ENCODE peak calls at places on chromosome 10, in ten cellular contexts. Y is cardiac muscle cell; C is CD4-positive, CD25-positive, alpha-beta regulatory T cell; M is heart left ventricle; B is testis; H is GM23338; J is vagina; X is left ventricle myocardium inferior; T is CD8-positive, alpha-beta memory T cell; F is psoas muscle. N is an unnamed sample.

GRCh38 chr10:52759154-52759553 is 13.4 kb downstream of the MBL2 start:
- DNase-seq in B (no peak), F (no peak), M (no peak), J (peak; percentile 64), X (no peak), C (no peak), H (no peak), T (no peak), Y (peak; percentile 28), N (no peak)

GRCh38 chr10:101817542-101818118 is 614 bp downstream of the OGA start:
- DNase-seq in H (peak; percentile 72), J (no peak), Y (no peak), C (peak; percentile 22), F (peak; percentile 86), T (no peak), X (peak; percentile 91), B (peak; percentile 96), M (peak; percentile 88), N (peak; percentile 93)

GRCh38 chr10:133241501-133242205 is 4.0 kb downstream of the VENTX start:
- DNase-seq in M (no peak), C (no peak), J (no peak), X (no peak), B (no peak), F (no peak), H (no peak), T (no peak), Y (no peak), N (no peak)

GRCh38 chr10:36021096-36021495 is 379.0 kb upstream of the FZD8 start:
- DNase-seq in C (no peak), T (no peak), M (no peak), Y (no peak), H (no peak), B (no peak), J (no peak), X (no peak), F (no peak), N (no peak)

GRCh38 chr10:132616170-132616994 is 78.8 kb downstream of the INPP5A start:
- DNase-seq in T (peak; percentile 81), C (peak; percentile 5), H (no peak), B (no peak), M (peak; percentile 61), Y (no peak), X (no peak), F (no peak), J (no peak), N (no peak)

GRCh38 chr10:112227331-112227961 is 43.9 kb upstream of the GPAM start:
- DNase-seq in C (no peak), B (no peak), J (no peak), X (no peak), M (no peak), T (no peak), Y (no peak), F (no peak), H (no peak), N (peak; percentile 51)

GRCh38 chr10:7111574-7111973 is 299.3 kb downstream of the SFMBT2 start:
- DNase-seq in T (no peak), C (no peak), Y (no peak), J (no peak), X (no peak), H (no peak), B (no peak), F (no peak), M (no peak), N (no peak)

GRCh38 chr10:119098576-119098975 is 5.3 kb upstream of the DENND10 start:
- DNase-seq in X (no peak), T (no peak), M (no peak), H (no peak), B (no peak), J (no peak), F (no peak), C (no peak), Y (no peak), N (no peak)

DNA sequence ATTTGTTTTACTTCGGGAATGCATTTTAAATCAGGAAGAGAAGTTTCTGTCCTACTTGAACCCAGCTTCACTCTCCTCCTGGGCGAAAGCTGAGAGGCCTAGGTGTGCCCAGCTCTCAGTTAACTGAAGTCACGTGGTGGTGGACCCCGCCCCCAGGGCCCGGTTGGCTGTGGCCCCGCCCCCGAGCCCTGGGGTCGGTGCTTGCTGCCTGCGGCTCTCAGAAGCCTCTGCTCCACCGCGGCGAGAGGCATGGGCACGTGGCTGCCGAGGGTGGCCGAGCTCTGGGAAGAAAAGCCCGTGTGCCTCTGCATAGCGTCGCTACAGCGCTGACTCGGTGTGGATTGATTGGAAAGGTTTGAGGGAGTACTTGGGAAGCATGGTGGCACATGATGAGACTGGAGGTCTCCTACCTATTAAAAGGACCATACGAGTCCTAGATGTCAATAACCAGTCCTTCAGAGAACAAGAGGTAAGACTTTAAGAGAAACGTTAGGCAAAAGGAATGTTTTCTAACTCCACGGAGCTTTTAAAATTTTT is 34.1 kb downstream of the NET1 start:
- DNase-seq in Y (peak; percentile 98), X (peak; percentile 92), T (peak; percentile 76), C (peak; percentile 66), F (peak; percentile 92), J (peak; percentile 96), H (peak; percentile 97), M (peak; percentile 92), B (peak; percentile 97), N (peak; percentile 93)
- H3K4me3 ChIP-seq in Y (peak overlapping the region; percentile 44), X (peak overlapping the region; percentile 65), T (peak overlapping the region; percentile 63), C (peak overlapping the region; percentile 85), F (peak overlapping the region; percentile 69), J (peak overlapping the region; percentile 56), H (peak overlapping the region; percentile 55), M (peak overlapping the region; percentile 63), B (peak overlapping the region; percentile 49), N (peak overlapping the region; percentile 16)

GRCh38 chr10:16439294-16439693 is 2.5 kb downstream of the PTER start:
- DNase-seq in M (no peak), F (no peak), C (no peak), B (no peak), H (no peak), Y (no peak), T (no peak), J (no peak), X (no peak), N (no peak)

GRCh38 chr10:16436758-16437539 is at the start of gene PTER:
- DNase-seq in M (peak; percentile 99), Y (peak; percentile 94), B (peak; percentile 96), F (peak; percentile 97), C (peak; percentile 96), J (peak; percentile 93), T (peak; percentile 94), H (peak; percentile 98), X (peak; percentile 98), N (peak; percentile 99)

GRCh38 chr10:16436367-16436757 is 448 bp upstream of the PTER start:
- DNase-seq in Y (peak; percentile 21), F (no peak), X (no peak), J (no peak), B (peak; percentile 21), H (no peak), M (no peak), C (peak; percentile 16), T (no peak), N (peak; percentile 32)

GRCh38 chr10:16440396-16441105 is 3.7 kb downstream of the PTER start:
- DNase-seq in Y (no peak), C (no peak), T (no peak), B (no peak), M (no peak), F (no peak), J (no peak), H (no peak), X (no peak), N (peak; percentile 46)

DNA sequence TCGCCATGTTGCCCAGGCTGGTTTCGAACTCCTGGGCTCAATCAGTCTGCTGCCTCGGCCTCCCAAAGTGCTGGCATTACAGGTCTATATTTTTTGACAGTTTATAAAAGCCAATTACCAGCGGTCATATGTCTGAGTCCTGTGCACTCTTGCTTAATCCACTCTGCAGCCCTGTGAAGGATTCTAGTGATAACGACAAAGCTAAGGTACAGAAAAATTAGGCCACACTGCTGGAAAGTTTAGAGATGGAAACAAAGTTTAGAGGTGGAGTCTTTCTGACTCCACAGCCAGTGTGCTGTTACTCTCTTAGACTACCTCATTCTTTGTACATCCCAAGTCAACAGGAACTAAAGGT is 707 bp downstream of the PTER start:
- DNase-seq in X (no peak), J (no peak), H (no peak), T (no peak), C (no peak), Y (no peak), F (no peak), B (no peak), M (no peak), N (no peak)
- H3K27ac ChIP-seq in X (peak overlapping the region; percentile 97), J (peak overlapping the region; percentile 66), H (no peak overlapping the region), T (peak overlapping the region; percentile 75), C (peak overlapping the region; percentile 86), Y (no peak overlapping the region), F (peak overlapping the region; percentile 93), B (no peak overlapping the region), M (peak overlapping the region; percentile 89), N (peak overlapping the region; percentile 94)

GRCh38 chr10:71713135-71714040 is 6.2 kb downstream of the C10orf105 start:
- DNase-seq in J (peak; percentile 97), F (peak; percentile 88), B (peak; percentile 80), C (no peak), Y (no peak), H (peak; percentile 17), X (peak; percentile 87), T (no peak), M (peak; percentile 88), N (peak; percentile 79)

GRCh38 chr10:71712170-71712569 is 7.4 kb downstream of the C10orf105 start:
- DNase-seq in M (no peak), Y (no peak), F (no peak), T (no peak), B (no peak), J (no peak), X (no peak), H (no peak), C (no peak), N (no peak)

GRCh38 chr10:71714055-71714454 is 5.5 kb downstream of the C10orf105 start:
- DNase-seq in B (no peak), T (no peak), H (no peak), M (no peak), Y (no peak), F (no peak), J (no peak), C (no peak), X (no peak), N (no peak)

GRCh38 chr10:71711052-71711623 is 8.4 kb downstream of the C10orf105 start:
- DNase-seq in B (no peak), Y (no peak), M (no peak), C (no peak), H (no peak), F (no peak), X (no peak), T (no peak), J (no peak), N (no peak)

DNA sequence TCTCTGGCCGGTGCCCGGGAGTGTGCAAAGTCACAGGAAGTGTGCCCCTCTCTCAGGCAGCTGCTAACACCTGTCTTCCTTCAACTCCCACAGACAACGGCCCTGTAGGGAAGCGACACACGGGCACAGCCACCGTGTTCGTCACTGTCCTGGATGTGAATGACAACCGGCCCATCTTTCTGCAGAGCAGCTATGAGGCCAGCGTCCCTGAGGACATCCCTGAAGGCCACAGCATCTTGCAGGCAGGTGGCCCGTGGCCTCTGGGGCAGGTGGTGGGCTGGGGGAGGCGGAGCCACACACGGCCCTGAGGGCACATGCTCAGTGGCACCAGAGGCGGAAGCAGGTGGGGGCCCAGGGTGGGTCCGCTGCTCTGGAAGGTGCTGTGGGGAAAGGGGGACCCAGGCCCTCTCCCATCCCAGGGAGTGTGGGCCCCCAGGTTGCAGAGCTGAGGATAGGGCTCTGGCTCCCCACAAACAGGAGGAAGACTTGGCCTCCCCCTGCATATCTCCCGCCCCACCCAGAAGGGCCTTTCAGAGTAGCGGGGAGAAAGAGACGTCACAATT is 6.9 kb downstream of the C10orf105 start:
- DNase-seq in X (no peak), M (no peak), C (no peak), Y (no peak), H (no peak), J (no peak), T (peak; percentile 74), B (no peak), F (no peak), N (no peak)
- H3K4me3 ChIP-seq in X (no peak overlapping the region), M (no peak overlapping the region), C (no peak overlapping the region), Y (no peak overlapping the region), H (no peak overlapping the region), J (no peak overlapping the region), T (peak overlapping the region; percentile 36), B (no peak overlapping the region), F (no peak overlapping the region), N (no peak overlapping the region)

DNA sequence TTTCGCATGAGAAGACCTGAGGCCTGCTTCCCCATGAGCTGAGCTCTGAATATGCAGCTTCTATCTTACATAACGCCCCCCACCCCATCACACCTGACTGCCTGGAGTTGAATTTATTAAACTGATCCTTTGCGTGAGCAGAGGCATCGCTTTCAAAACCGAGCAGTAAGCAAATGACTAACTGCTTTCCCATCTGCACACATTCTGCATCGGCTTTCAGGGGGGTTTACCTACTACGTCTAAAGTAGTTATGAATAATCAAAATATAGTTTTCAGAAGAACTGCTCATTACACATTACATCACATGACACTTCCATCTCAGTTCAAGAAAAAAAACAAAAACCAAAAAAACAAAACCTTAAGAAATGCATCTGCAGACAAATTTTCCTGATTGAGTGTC is 54.7 kb upstream of the EGR2 start:
- DNase-seq in Y (no peak), J (no peak), H (no peak), T (no peak), X (no peak), M (no peak), B (no peak), F (no peak), C (no peak), N (no peak)
- H3K27ac ChIP-seq in Y (no peak overlapping the region), J (no peak overlapping the region), H (no peak overlapping the region), T (no peak overlapping the region), X (no peak overlapping the region), M (no peak overlapping the region), B (no peak overlapping the region), F (no peak overlapping the region), C (no peak overlapping the region), N (no peak overlapping the region)